ENCODE peak calls at places on chromosomes 11 and 22, in ten cellular contexts. One of them, this sample, is unnamed.
A peak's percentile ranks its signal among the peaks of the same experiment; 100 is the strongest.

GRCh38 chr11:44002191-44003093 is 45.3 kb upstream of the ACCSL start:
- DNase-seq in brain microvascular endothelial cell: no peak
- DNase-seq in breast epithelium: no peak
- DNase-seq in substantia nigra: no peak
- DNase-seq in body of pancreas: no peak
- DNase-seq in astrocyte: no peak
- DNase-seq in left ventricle myocardium inferior: no peak
- DNase-seq in tibial nerve: no peak
- DNase-seq in Peyer's patch: no peak
- DNase-seq in SK-N-SH: no peak
- DNase-seq in this sample: no peak

GRCh38 chr11:17767301-17767885 is 32.8 kb downstream of the KCNC1 start:
- DNase-seq in brain microvascular endothelial cell: peak; percentile 29
- DNase-seq in breast epithelium: no peak
- DNase-seq in substantia nigra: no peak
- DNase-seq in body of pancreas: no peak
- DNase-seq in astrocyte: no peak
- DNase-seq in left ventricle myocardium inferior: no peak
- DNase-seq in tibial nerve: no peak
- DNase-seq in Peyer's patch: no peak
- DNase-seq in SK-N-SH: no peak
- DNase-seq in this sample: peak; percentile 36

GRCh38 chr11:88434333-88434976 is 96.9 kb upstream of the CTSC start:
- DNase-seq in brain microvascular endothelial cell: no peak
- DNase-seq in breast epithelium: no peak
- DNase-seq in substantia nigra: no peak
- DNase-seq in body of pancreas: no peak
- DNase-seq in astrocyte: no peak
- DNase-seq in left ventricle myocardium inferior: no peak
- DNase-seq in tibial nerve: no peak
- DNase-seq in Peyer's patch: no peak
- DNase-seq in SK-N-SH: no peak
- DNase-seq in this sample: no peak

GRCh38 chr11:13940611-13941256 is 21.8 kb upstream of the SPON1 start:
- DNase-seq in brain microvascular endothelial cell: no peak
- DNase-seq in breast epithelium: no peak
- DNase-seq in substantia nigra: no peak
- DNase-seq in body of pancreas: no peak
- DNase-seq in astrocyte: no peak
- DNase-seq in left ventricle myocardium inferior: no peak
- DNase-seq in tibial nerve: no peak
- DNase-seq in Peyer's patch: no peak
- DNase-seq in SK-N-SH: no peak
- DNase-seq in this sample: no peak

GRCh38 chr22:24444251-24444650 is 16.9 kb downstream of the ADORA2A start:
- DNase-seq in brain microvascular endothelial cell: no peak
- DNase-seq in breast epithelium: no peak
- DNase-seq in substantia nigra: no peak
- DNase-seq in body of pancreas: no peak
- DNase-seq in astrocyte: no peak
- DNase-seq in left ventricle myocardium inferior: no peak
- DNase-seq in tibial nerve: no peak
- DNase-seq in Peyer's patch: no peak
- DNase-seq in SK-N-SH: no peak
- DNase-seq in this sample: no peak

GRCh38 chr22:41229730-41230398 is 10.9 kb downstream of the CHADL start:
- DNase-seq in brain microvascular endothelial cell: no peak
- DNase-seq in breast epithelium: no peak
- DNase-seq in substantia nigra: no peak
- DNase-seq in body of pancreas: no peak
- DNase-seq in astrocyte: no peak
- DNase-seq in left ventricle myocardium inferior: peak; percentile 58
- DNase-seq in tibial nerve: no peak
- DNase-seq in Peyer's patch: no peak
- DNase-seq in SK-N-SH: no peak
- DNase-seq in this sample: no peak

GRCh38 chr11:44113572-44113971 is 18.1 kb downstream of the EXT2 start:
- DNase-seq in brain microvascular endothelial cell: no peak
- DNase-seq in breast epithelium: no peak
- DNase-seq in substantia nigra: no peak
- DNase-seq in body of pancreas: no peak
- DNase-seq in astrocyte: no peak
- DNase-seq in left ventricle myocardium inferior: no peak
- DNase-seq in tibial nerve: no peak
- DNase-seq in Peyer's patch: no peak
- DNase-seq in SK-N-SH: no peak
- DNase-seq in this sample: no peak

GRCh38 chr22:22168190-22168940 is 76.2 kb upstream of the VPREB1 start:
- DNase-seq in brain microvascular endothelial cell: no peak
- DNase-seq in breast epithelium: no peak
- DNase-seq in substantia nigra: no peak
- DNase-seq in body of pancreas: peak; percentile 21
- DNase-seq in astrocyte: peak; percentile 19
- DNase-seq in left ventricle myocardium inferior: no peak
- DNase-seq in tibial nerve: no peak
- DNase-seq in Peyer's patch: no peak
- DNase-seq in SK-N-SH: peak; percentile 16
- DNase-seq in this sample: peak; percentile 73

GRCh38 chr11:131683131-131683530 is 312.7 kb downstream of the NTM start:
- DNase-seq in brain microvascular endothelial cell: no peak
- DNase-seq in breast epithelium: no peak
- DNase-seq in substantia nigra: no peak
- DNase-seq in body of pancreas: no peak
- DNase-seq in astrocyte: no peak
- DNase-seq in left ventricle myocardium inferior: no peak
- DNase-seq in tibial nerve: no peak
- DNase-seq in Peyer's patch: no peak
- DNase-seq in SK-N-SH: no peak
- DNase-seq in this sample: no peak

GRCh38 chr11:17786824-17787525 is 52.4 kb downstream of the KCNC1 start:
- DNase-seq in brain microvascular endothelial cell: peak; percentile 91
- DNase-seq in breast epithelium: no peak
- DNase-seq in substantia nigra: no peak
- DNase-seq in body of pancreas: no peak
- DNase-seq in astrocyte: peak; percentile 87
- DNase-seq in left ventricle myocardium inferior: no peak
- DNase-seq in tibial nerve: no peak
- DNase-seq in Peyer's patch: no peak
- DNase-seq in SK-N-SH: no peak
- DNase-seq in this sample: no peak

GRCh38 chr11:65629579-65629978 is 8.3 kb upstream of the SIPA1 start:
- DNase-seq in brain microvascular endothelial cell: no peak
- DNase-seq in breast epithelium: no peak
- DNase-seq in substantia nigra: no peak
- DNase-seq in body of pancreas: no peak
- DNase-seq in astrocyte: no peak
- DNase-seq in left ventricle myocardium inferior: no peak
- DNase-seq in tibial nerve: no peak
- DNase-seq in Peyer's patch: no peak
- DNase-seq in SK-N-SH: no peak
- DNase-seq in this sample: no peak

GRCh38 chr11:77883775-77884174 is 62.8 kb downstream of the AAMDC start:
- DNase-seq in brain microvascular endothelial cell: no peak
- DNase-seq in breast epithelium: no peak
- DNase-seq in substantia nigra: no peak
- DNase-seq in body of pancreas: no peak
- DNase-seq in astrocyte: peak; percentile 81
- DNase-seq in left ventricle myocardium inferior: no peak
- DNase-seq in tibial nerve: no peak
- DNase-seq in Peyer's patch: no peak
- DNase-seq in SK-N-SH: no peak
- DNase-seq in this sample: peak; percentile 79

GRCh38 chr11:115613986-115614625 is 109.9 kb upstream of the CADM1 start:
- DNase-seq in brain microvascular endothelial cell: peak; percentile 53
- DNase-seq in breast epithelium: no peak
- DNase-seq in substantia nigra: no peak
- DNase-seq in body of pancreas: no peak
- DNase-seq in astrocyte: peak; percentile 77
- DNase-seq in left ventricle myocardium inferior: no peak
- DNase-seq in tibial nerve: no peak
- DNase-seq in Peyer's patch: no peak
- DNase-seq in SK-N-SH: no peak
- DNase-seq in this sample: no peak

GRCh38 chr22:46381731-46382130 is 46.2 kb downstream of the TRMU start:
- DNase-seq in brain microvascular endothelial cell: no peak
- DNase-seq in breast epithelium: no peak
- DNase-seq in substantia nigra: no peak
- DNase-seq in body of pancreas: no peak
- DNase-seq in astrocyte: no peak
- DNase-seq in left ventricle myocardium inferior: no peak
- DNase-seq in tibial nerve: no peak
- DNase-seq in Peyer's patch: no peak
- DNase-seq in SK-N-SH: no peak
- DNase-seq in this sample: no peak

GRCh38 chr11:85955531-85955930 is 100.3 kb downstream of the CCDC83 start:
- DNase-seq in brain microvascular endothelial cell: peak; percentile 82
- DNase-seq in breast epithelium: no peak
- DNase-seq in substantia nigra: no peak
- DNase-seq in body of pancreas: no peak
- DNase-seq in astrocyte: peak; percentile 88
- DNase-seq in left ventricle myocardium inferior: no peak
- DNase-seq in tibial nerve: no peak
- DNase-seq in Peyer's patch: no peak
- DNase-seq in SK-N-SH: no peak
- DNase-seq in this sample: peak; percentile 35

GRCh38 chr11:86230921-86231320 is 13.6 kb upstream of the EED start:
- DNase-seq in brain microvascular endothelial cell: no peak
- DNase-seq in breast epithelium: no peak
- DNase-seq in substantia nigra: no peak
- DNase-seq in body of pancreas: no peak
- DNase-seq in astrocyte: no peak
- DNase-seq in left ventricle myocardium inferior: no peak
- DNase-seq in tibial nerve: no peak
- DNase-seq in Peyer's patch: no peak
- DNase-seq in SK-N-SH: no peak
- DNase-seq in this sample: no peak

GRCh38 chr22:39414886-39415285 is 15.3 kb downstream of the TAB1 start:
- DNase-seq in brain microvascular endothelial cell: no peak
- DNase-seq in breast epithelium: no peak
- DNase-seq in substantia nigra: no peak
- DNase-seq in body of pancreas: no peak
- DNase-seq in astrocyte: no peak
- DNase-seq in left ventricle myocardium inferior: peak; percentile 66
- DNase-seq in tibial nerve: no peak
- DNase-seq in Peyer's patch: no peak
- DNase-seq in SK-N-SH: no peak
- DNase-seq in this sample: no peak

GRCh38 chr22:49954354-49954753 is 6.2 kb upstream of the PIM3 start:
- DNase-seq in brain microvascular endothelial cell: no peak
- DNase-seq in breast epithelium: peak; percentile 81
- DNase-seq in substantia nigra: no peak
- DNase-seq in body of pancreas: peak; percentile 81
- DNase-seq in astrocyte: no peak
- DNase-seq in left ventricle myocardium inferior: peak; percentile 79
- DNase-seq in tibial nerve: no peak
- DNase-seq in Peyer's patch: no peak
- DNase-seq in SK-N-SH: no peak
- DNase-seq in this sample: no peak

GRCh38 chr11:95453616-95454118 is 222.7 kb upstream of the SESN3 start:
- DNase-seq in brain microvascular endothelial cell: no peak
- DNase-seq in breast epithelium: peak; percentile 91
- DNase-seq in substantia nigra: peak; percentile 77
- DNase-seq in body of pancreas: peak; percentile 33
- DNase-seq in astrocyte: peak; percentile 23
- DNase-seq in left ventricle myocardium inferior: peak; percentile 61
- DNase-seq in tibial nerve: no peak
- DNase-seq in Peyer's patch: no peak
- DNase-seq in SK-N-SH: no peak
- DNase-seq in this sample: peak; percentile 37
- H3K27ac ChIP-seq in brain microvascular endothelial cell: no peak overlapping the region
- H3K27ac ChIP-seq in breast epithelium: peak overlapping the region; percentile 67
- H3K27ac ChIP-seq in substantia nigra: peak overlapping the region; percentile 67
- H3K27ac ChIP-seq in body of pancreas: peak overlapping the region; percentile 53
- H3K27ac ChIP-seq in astrocyte: no peak overlapping the region
- H3K27ac ChIP-seq in left ventricle myocardium inferior: peak overlapping the region; percentile 22
- H3K27ac ChIP-seq in tibial nerve: peak overlapping the region; percentile 51
- H3K27ac ChIP-seq in Peyer's patch: no peak overlapping the region
- H3K27ac ChIP-seq in SK-N-SH: no peak overlapping the region
- H3K27ac ChIP-seq in this sample: no peak overlapping the region

DNA sequence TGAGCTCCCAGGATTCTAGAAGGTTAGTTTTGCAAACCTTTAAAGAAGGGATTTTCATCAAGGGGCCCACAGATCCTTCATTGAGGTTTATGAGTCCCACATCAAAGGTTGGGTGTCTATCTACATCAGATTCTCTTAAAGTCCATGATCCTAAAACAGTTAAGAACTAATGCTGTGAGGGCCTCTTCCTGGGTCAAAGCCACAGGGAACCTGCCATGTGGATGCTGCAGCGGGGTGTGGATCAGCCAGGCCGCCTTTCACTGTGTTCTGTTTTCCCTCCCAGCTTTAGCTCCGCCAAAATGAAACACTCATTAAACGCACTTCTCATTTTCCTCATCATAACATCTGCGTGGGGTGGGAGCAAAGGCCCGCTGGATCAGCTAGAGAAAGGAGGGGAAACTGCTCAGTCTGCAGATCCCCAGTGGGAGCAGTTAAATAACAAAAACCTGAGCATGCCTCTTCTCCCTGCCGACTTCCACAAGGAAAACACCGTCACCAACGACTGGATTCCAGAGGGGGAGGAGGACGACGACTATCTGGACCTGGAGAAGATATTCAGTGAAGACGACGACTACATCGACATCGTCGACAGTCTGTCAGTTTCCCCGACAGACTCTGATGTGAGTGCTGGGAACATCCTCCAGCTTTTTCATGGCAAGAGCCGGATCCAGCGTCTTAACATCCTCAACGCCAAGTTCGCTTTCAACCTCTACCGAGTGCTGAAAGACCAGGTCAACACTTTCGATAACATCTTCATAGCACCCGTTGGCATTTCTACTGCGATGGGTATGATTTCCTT is 5.3 kb downstream of the SERPIND1 start:
- DNase-seq in brain microvascular endothelial cell: no peak
- DNase-seq in breast epithelium: no peak
- DNase-seq in substantia nigra: no peak
- DNase-seq in body of pancreas: no peak
- DNase-seq in astrocyte: no peak
- DNase-seq in left ventricle myocardium inferior: no peak
- DNase-seq in tibial nerve: peak; percentile 13
- DNase-seq in Peyer's patch: no peak
- DNase-seq in SK-N-SH: no peak
- DNase-seq in this sample: no peak
- H3K27ac ChIP-seq in brain microvascular endothelial cell: peak overlapping the region; percentile 12
- H3K27ac ChIP-seq in breast epithelium: no peak overlapping the region
- H3K27ac ChIP-seq in substantia nigra: no peak overlapping the region
- H3K27ac ChIP-seq in body of pancreas: no peak overlapping the region
- H3K27ac ChIP-seq in astrocyte: no peak overlapping the region
- H3K27ac ChIP-seq in left ventricle myocardium inferior: no peak overlapping the region
- H3K27ac ChIP-seq in tibial nerve: peak overlapping the region; percentile 55
- H3K27ac ChIP-seq in Peyer's patch: no peak overlapping the region
- H3K27ac ChIP-seq in SK-N-SH: no peak overlapping the region
- H3K27ac ChIP-seq in this sample: no peak overlapping the region

GRCh38 chr11:123145220-123145619 is 49.8 kb downstream of the CLMP start:
- DNase-seq in brain microvascular endothelial cell: peak; percentile 57
- DNase-seq in breast epithelium: no peak
- DNase-seq in substantia nigra: no peak
- DNase-seq in body of pancreas: peak; percentile 57
- DNase-seq in astrocyte: peak; percentile 75
- DNase-seq in left ventricle myocardium inferior: no peak
- DNase-seq in tibial nerve: peak; percentile 38
- DNase-seq in Peyer's patch: no peak
- DNase-seq in SK-N-SH: peak; percentile 66
- DNase-seq in this sample: peak; percentile 37
- H3K27ac ChIP-seq in brain microvascular endothelial cell: no peak overlapping the region
- H3K27ac ChIP-seq in breast epithelium: no peak overlapping the region
- H3K27ac ChIP-seq in substantia nigra: no peak overlapping the region
- H3K27ac ChIP-seq in body of pancreas: peak overlapping the region; percentile 49
- H3K27ac ChIP-seq in astrocyte: no peak overlapping the region
- H3K27ac ChIP-seq in left ventricle myocardium inferior: no peak overlapping the region
- H3K27ac ChIP-seq in tibial nerve: no peak overlapping the region
- H3K27ac ChIP-seq in Peyer's patch: peak overlapping the region; percentile 18
- H3K27ac ChIP-seq in SK-N-SH: peak overlapping the region; percentile 95
- H3K27ac ChIP-seq in this sample: no peak overlapping the region

GRCh38 chr22:48618326-48618725 is 1209.3 kb downstream of the BRD1 start:
- DNase-seq in brain microvascular endothelial cell: no peak
- DNase-seq in breast epithelium: no peak
- DNase-seq in substantia nigra: no peak
- DNase-seq in body of pancreas: no peak
- DNase-seq in astrocyte: no peak
- DNase-seq in left ventricle myocardium inferior: no peak
- DNase-seq in tibial nerve: no peak
- DNase-seq in Peyer's patch: no peak
- DNase-seq in SK-N-SH: no peak
- DNase-seq in this sample: no peak
- H3K27ac ChIP-seq in brain microvascular endothelial cell: no peak overlapping the region
- H3K27ac ChIP-seq in breast epithelium: no peak overlapping the region
- H3K27ac ChIP-seq in substantia nigra: no peak overlapping the region
- H3K27ac ChIP-seq in body of pancreas: no peak overlapping the region
- H3K27ac ChIP-seq in astrocyte: no peak overlapping the region
- H3K27ac ChIP-seq in left ventricle myocardium inferior: no peak overlapping the region
- H3K27ac ChIP-seq in tibial nerve: no peak overlapping the region
- H3K27ac ChIP-seq in Peyer's patch: no peak overlapping the region
- H3K27ac ChIP-seq in SK-N-SH: no peak overlapping the region
- H3K27ac ChIP-seq in this sample: no peak overlapping the region

This sample was measured in SJCRH30.